ENCODE peak calls at places on chromosomes 7 and 10, in six cellular contexts. W is GM20000, T is HuH-7.5, M is kidney glomerular epithelial cell, U is brain microvascular endothelial cell, E is mucosa of gallbladder. O is an unnamed sample.

GRCh38 chr7:131330299-131330698 is 2.6 kb downstream of the MKLN1 start:
- DNase-seq in E (no peak), U (no peak), M (no peak), T (no peak), W (no peak), O (no peak)

GRCh38 chr7:26639695-26640094 is 224.7 kb downstream of the SKAP2 start:
- DNase-seq in M (no peak), T (no peak), E (no peak), W (no peak), U (no peak), O (no peak)

GRCh38 chr10:43682956-43683355 is 34.3 kb upstream of the ZNF32 start:
- DNase-seq in M (no peak), W (no peak), U (peak; percentile 33), E (no peak), T (no peak), O (no peak)

GRCh38 chr7:112495820-112496462 is 15.2 kb downstream of the LSMEM1 start:
- DNase-seq in E (peak; percentile 56), W (peak; percentile 27), T (peak; percentile 36), M (peak; percentile 34), U (peak; percentile 51), O (peak; percentile 53)

GRCh38 chr10:98424308-98425254 is 9.6 kb upstream of the PYROXD2 start:
- DNase-seq in M (no peak), U (no peak), T (no peak), W (no peak), E (no peak), O (no peak)

GRCh38 chr7:26066736-26067135 is 85.3 kb upstream of the NFE2L3 start:
- DNase-seq in U (no peak), T (no peak), E (no peak), M (no peak), W (no peak), O (no peak)

GRCh38 chr10:114030140-114030539 is 13.5 kb upstream of the ADRB1 start:
- DNase-seq in W (no peak), E (no peak), U (no peak), M (no peak), T (no peak), O (no peak)

GRCh38 chr10:90857635-90858488 is at the start of gene HTR7:
- DNase-seq in M (no peak), T (peak; percentile 71), E (peak; percentile 40), U (peak; percentile 24), W (peak; percentile 89), O (peak; percentile 46)

GRCh38 chr10:50572017-50572491 is 51.7 kb downstream of the SGMS1 start:
- DNase-seq in U (no peak), M (no peak), W (no peak), E (no peak), T (no peak), O (no peak)

GRCh38 chr7:92590711-92591310 is 621 bp upstream of the FAM133B start:
- DNase-seq in M (no peak), U (no peak), W (no peak), E (no peak), T (no peak), O (no peak)